ENCODE peak calls at places on chromosome 6, in eight cellular contexts. One of them, this sample, is unnamed.

GRCh38 chr6:30556714-30556963 is 350 bp upstream of the GNL1 start:
- DNase-seq in mammary epithelial cell: peak; percentile 88
- DNase-seq in small intestine: peak; percentile 86
- DNase-seq in IMR-90: no peak
- DNase-seq in neuronal stem cell: no peak
- DNase-seq in fibroblast of lung: no peak
- DNase-seq in naive thymus-derived CD4-positive, alpha-beta T cell: peak; percentile 92
- DNase-seq in effector memory CD4-positive, alpha-beta T cell: peak; percentile 83
- DNase-seq in this sample: peak; percentile 90

GRCh38 chr6:128601060-128601459 is 80.7 kb upstream of the PTPRK start:
- DNase-seq in fibroblast of lung: peak; percentile 50
- DNase-seq in IMR-90: peak; percentile 49
- DNase-seq in mammary epithelial cell: no peak
- DNase-seq in naive thymus-derived CD4-positive, alpha-beta T cell: no peak
- DNase-seq in neuronal stem cell: no peak
- DNase-seq in effector memory CD4-positive, alpha-beta T cell: no peak
- DNase-seq in small intestine: peak; percentile 1
- DNase-seq in this sample: no peak

GRCh38 chr6:37221585-37222124 is 35.9 kb upstream of the TBC1D22B start:
- DNase-seq in neuronal stem cell: no peak
- DNase-seq in naive thymus-derived CD4-positive, alpha-beta T cell: no peak
- DNase-seq in effector memory CD4-positive, alpha-beta T cell: no peak
- DNase-seq in small intestine: no peak
- DNase-seq in fibroblast of lung: no peak
- DNase-seq in mammary epithelial cell: no peak
- DNase-seq in IMR-90: no peak
- DNase-seq in this sample: no peak

GRCh38 chr6:90044833-90045337 is 150.6 kb downstream of the GJA10 start:
- DNase-seq in small intestine: no peak
- DNase-seq in naive thymus-derived CD4-positive, alpha-beta T cell: no peak
- DNase-seq in effector memory CD4-positive, alpha-beta T cell: no peak
- DNase-seq in IMR-90: peak; percentile 88
- DNase-seq in mammary epithelial cell: peak; percentile 54
- DNase-seq in neuronal stem cell: no peak
- DNase-seq in fibroblast of lung: peak; percentile 38
- DNase-seq in this sample: no peak

GRCh38 chr6:84575264-84575663 is 189.1 kb downstream of the TBX18 start:
- DNase-seq in fibroblast of lung: no peak
- DNase-seq in naive thymus-derived CD4-positive, alpha-beta T cell: no peak
- DNase-seq in IMR-90: no peak
- DNase-seq in mammary epithelial cell: peak; percentile 80
- DNase-seq in small intestine: no peak
- DNase-seq in neuronal stem cell: no peak
- DNase-seq in effector memory CD4-positive, alpha-beta T cell: no peak
- DNase-seq in this sample: no peak

GRCh38 chr6:73985891-73986290 is 289.9 kb downstream of the CD109 start:
- DNase-seq in mammary epithelial cell: peak; percentile 45
- DNase-seq in fibroblast of lung: peak; percentile 41
- DNase-seq in effector memory CD4-positive, alpha-beta T cell: no peak
- DNase-seq in naive thymus-derived CD4-positive, alpha-beta T cell: no peak
- DNase-seq in IMR-90: no peak
- DNase-seq in small intestine: no peak
- DNase-seq in neuronal stem cell: no peak
- DNase-seq in this sample: no peak

GRCh38 chr6:37141291-37142046 is 28.5 kb upstream of the PIM1 start:
- DNase-seq in IMR-90: peak; percentile 81
- DNase-seq in naive thymus-derived CD4-positive, alpha-beta T cell: no peak
- DNase-seq in fibroblast of lung: peak; percentile 83
- DNase-seq in neuronal stem cell: peak; percentile 75
- DNase-seq in small intestine: no peak
- DNase-seq in mammary epithelial cell: no peak
- DNase-seq in effector memory CD4-positive, alpha-beta T cell: no peak
- DNase-seq in this sample: no peak

GRCh38 chr6:8731874-8732273 is 296.5 kb upstream of the SLC35B3 start:
- DNase-seq in IMR-90: no peak
- DNase-seq in mammary epithelial cell: no peak
- DNase-seq in naive thymus-derived CD4-positive, alpha-beta T cell: no peak
- DNase-seq in effector memory CD4-positive, alpha-beta T cell: no peak
- DNase-seq in small intestine: no peak
- DNase-seq in neuronal stem cell: no peak
- DNase-seq in fibroblast of lung: no peak
- DNase-seq in this sample: no peak

GRCh38 chr6:144898052-144898689 is 613.0 kb downstream of the UTRN start:
- DNase-seq in IMR-90: peak; percentile 54
- DNase-seq in neuronal stem cell: no peak
- DNase-seq in effector memory CD4-positive, alpha-beta T cell: no peak
- DNase-seq in fibroblast of lung: peak; percentile 26
- DNase-seq in naive thymus-derived CD4-positive, alpha-beta T cell: no peak
- DNase-seq in small intestine: no peak
- DNase-seq in mammary epithelial cell: peak; percentile 80
- DNase-seq in this sample: no peak

GRCh38 chr6:157099912-157100593 is 223.3 kb downstream of the TMEM242 start:
- DNase-seq in neuronal stem cell: no peak
- DNase-seq in IMR-90: no peak
- DNase-seq in mammary epithelial cell: peak; percentile 15
- DNase-seq in fibroblast of lung: no peak
- DNase-seq in effector memory CD4-positive, alpha-beta T cell: no peak
- DNase-seq in naive thymus-derived CD4-positive, alpha-beta T cell: peak; percentile 44
- DNase-seq in small intestine: peak; percentile 36
- DNase-seq in this sample: no peak

GRCh38 chr6:84193140-84193708 is 34.2 kb downstream of the CEP162 start:
- DNase-seq in fibroblast of lung: peak; percentile 56
- DNase-seq in mammary epithelial cell: peak; percentile 79
- DNase-seq in neuronal stem cell: no peak
- DNase-seq in small intestine: peak; percentile 60
- DNase-seq in naive thymus-derived CD4-positive, alpha-beta T cell: no peak
- DNase-seq in effector memory CD4-positive, alpha-beta T cell: no peak
- DNase-seq in IMR-90: peak; percentile 83
- DNase-seq in this sample: no peak

GRCh38 chr6:20137837-20138236 is 74.4 kb downstream of the MBOAT1 start:
- DNase-seq in mammary epithelial cell: no peak
- DNase-seq in neuronal stem cell: no peak
- DNase-seq in fibroblast of lung: no peak
- DNase-seq in small intestine: no peak
- DNase-seq in naive thymus-derived CD4-positive, alpha-beta T cell: no peak
- DNase-seq in IMR-90: peak; percentile 6
- DNase-seq in effector memory CD4-positive, alpha-beta T cell: no peak
- DNase-seq in this sample: no peak

GRCh38 chr6:13260116-13260598 is 68.2 kb downstream of the TBC1D7 start:
- DNase-seq in IMR-90: no peak
- DNase-seq in effector memory CD4-positive, alpha-beta T cell: no peak
- DNase-seq in naive thymus-derived CD4-positive, alpha-beta T cell: no peak
- DNase-seq in small intestine: no peak
- DNase-seq in mammary epithelial cell: no peak
- DNase-seq in neuronal stem cell: no peak
- DNase-seq in fibroblast of lung: no peak
- DNase-seq in this sample: no peak

GRCh38 chr6:154298297-154298696 is 58.3 kb downstream of the IPCEF1 start:
- DNase-seq in fibroblast of lung: peak; percentile 48
- DNase-seq in small intestine: peak; percentile 71
- DNase-seq in mammary epithelial cell: peak; percentile 72
- DNase-seq in IMR-90: peak; percentile 58
- DNase-seq in effector memory CD4-positive, alpha-beta T cell: no peak
- DNase-seq in naive thymus-derived CD4-positive, alpha-beta T cell: no peak
- DNase-seq in neuronal stem cell: no peak
- DNase-seq in this sample: no peak

GRCh38 chr6:168785720-168786511 is 344.9 kb downstream of the SMOC2 start:
- DNase-seq in naive thymus-derived CD4-positive, alpha-beta T cell: no peak
- DNase-seq in neuronal stem cell: no peak
- DNase-seq in small intestine: peak; percentile 10
- DNase-seq in effector memory CD4-positive, alpha-beta T cell: no peak
- DNase-seq in mammary epithelial cell: no peak
- DNase-seq in fibroblast of lung: no peak
- DNase-seq in IMR-90: no peak
- DNase-seq in this sample: no peak
- H3K9me3 ChIP-seq in naive thymus-derived CD4-positive, alpha-beta T cell: no peaks in the 10 kb centered on the region
- H3K9me3 ChIP-seq in neuronal stem cell: no peaks in the 10 kb centered on the region
- H3K9me3 ChIP-seq in small intestine: no peaks in the 10 kb centered on the region
- H3K9me3 ChIP-seq in effector memory CD4-positive, alpha-beta T cell: no peaks in the 10 kb centered on the region
- H3K9me3 ChIP-seq in mammary epithelial cell: peaks cover 17% of the 10 kb centered on the region
- H3K9me3 ChIP-seq in fibroblast of lung: no peaks in the 10 kb centered on the region
- H3K9me3 ChIP-seq in IMR-90: peaks cover 42% of the 10 kb centered on the region
- H3K9me3 ChIP-seq in this sample: no peaks in the 10 kb centered on the region

DNA sequence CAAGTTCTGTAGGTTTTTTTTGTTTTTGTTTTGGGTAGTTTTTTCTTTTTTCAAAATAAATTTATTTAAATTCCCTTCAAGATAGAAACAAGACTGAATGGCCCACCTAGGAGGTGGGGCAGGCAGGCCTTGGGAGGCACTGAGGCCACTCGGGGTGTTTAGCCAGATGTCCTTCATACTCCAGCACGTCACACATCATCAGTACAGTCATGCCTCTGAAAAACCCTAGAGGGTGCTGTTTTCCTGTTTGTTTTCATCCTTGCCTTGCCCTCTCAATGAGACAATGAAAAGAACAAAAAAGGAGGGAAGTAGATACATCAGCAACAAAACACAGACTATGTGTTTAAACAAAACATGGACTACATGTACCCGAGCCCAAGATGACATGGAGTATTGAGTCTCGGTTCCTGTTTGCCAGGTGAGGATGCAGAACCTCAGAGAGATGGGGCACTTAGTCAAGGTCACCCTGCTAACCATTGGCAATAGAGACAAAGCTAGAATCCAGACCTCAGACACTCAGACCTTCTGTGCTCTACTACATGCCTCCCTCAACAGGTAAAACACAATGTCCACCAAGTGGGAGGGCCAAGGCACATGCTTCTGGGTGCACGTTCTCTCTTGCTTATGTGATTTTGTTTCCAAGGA is 26.8 kb upstream of the CLIC5 start:
- DNase-seq in effector memory CD4-positive, alpha-beta T cell: no peak
- DNase-seq in mammary epithelial cell: peak; percentile 48
- DNase-seq in neuronal stem cell: peak; percentile 21
- DNase-seq in small intestine: peak; percentile 79
- DNase-seq in naive thymus-derived CD4-positive, alpha-beta T cell: no peak
- DNase-seq in fibroblast of lung: peak; percentile 54
- DNase-seq in IMR-90: peak; percentile 11
- DNase-seq in this sample: peak; percentile 37
- H3K9me3 ChIP-seq in effector memory CD4-positive, alpha-beta T cell: no peaks in the 10 kb centered on the region
- H3K9me3 ChIP-seq in mammary epithelial cell: no peaks in the 10 kb centered on the region
- H3K9me3 ChIP-seq in neuronal stem cell: no peaks in the 10 kb centered on the region
- H3K9me3 ChIP-seq in small intestine: no peaks in the 10 kb centered on the region
- H3K9me3 ChIP-seq in naive thymus-derived CD4-positive, alpha-beta T cell: no peaks in the 10 kb centered on the region
- H3K9me3 ChIP-seq in fibroblast of lung: no peaks in the 10 kb centered on the region
- H3K9me3 ChIP-seq in IMR-90: no peaks in the 10 kb centered on the region
- H3K9me3 ChIP-seq in this sample: no peaks in the 10 kb centered on the region

GRCh38 chr6:343226-343935 is 48.2 kb upstream of the IRF4 start:
- DNase-seq in effector memory CD4-positive, alpha-beta T cell: no peak
- DNase-seq in naive thymus-derived CD4-positive, alpha-beta T cell: no peak
- DNase-seq in fibroblast of lung: no peak
- DNase-seq in small intestine: no peak
- DNase-seq in IMR-90: no peak
- DNase-seq in mammary epithelial cell: no peak
- DNase-seq in neuronal stem cell: no peak
- DNase-seq in this sample: no peak

GRCh38 chr6:343960-344815 is 47.4 kb upstream of the IRF4 start:
- DNase-seq in small intestine: no peak
- DNase-seq in naive thymus-derived CD4-positive, alpha-beta T cell: no peak
- DNase-seq in mammary epithelial cell: no peak
- DNase-seq in IMR-90: no peak
- DNase-seq in fibroblast of lung: no peak
- DNase-seq in neuronal stem cell: no peak
- DNase-seq in effector memory CD4-positive, alpha-beta T cell: no peak
- DNase-seq in this sample: no peak

GRCh38 chr6:345747-346388 is 45.7 kb upstream of the IRF4 start:
- DNase-seq in naive thymus-derived CD4-positive, alpha-beta T cell: no peak
- DNase-seq in fibroblast of lung: peak; percentile 39
- DNase-seq in mammary epithelial cell: no peak
- DNase-seq in effector memory CD4-positive, alpha-beta T cell: no peak
- DNase-seq in neuronal stem cell: no peak
- DNase-seq in small intestine: no peak
- DNase-seq in IMR-90: peak; percentile 26
- DNase-seq in this sample: no peak

GRCh38 chr6:346389-347030 is 45.0 kb upstream of the IRF4 start:
- DNase-seq in IMR-90: peak; percentile 48
- DNase-seq in effector memory CD4-positive, alpha-beta T cell: no peak
- DNase-seq in mammary epithelial cell: no peak
- DNase-seq in neuronal stem cell: no peak
- DNase-seq in small intestine: no peak
- DNase-seq in fibroblast of lung: peak; percentile 43
- DNase-seq in naive thymus-derived CD4-positive, alpha-beta T cell: no peak
- DNase-seq in this sample: no peak

DNA sequence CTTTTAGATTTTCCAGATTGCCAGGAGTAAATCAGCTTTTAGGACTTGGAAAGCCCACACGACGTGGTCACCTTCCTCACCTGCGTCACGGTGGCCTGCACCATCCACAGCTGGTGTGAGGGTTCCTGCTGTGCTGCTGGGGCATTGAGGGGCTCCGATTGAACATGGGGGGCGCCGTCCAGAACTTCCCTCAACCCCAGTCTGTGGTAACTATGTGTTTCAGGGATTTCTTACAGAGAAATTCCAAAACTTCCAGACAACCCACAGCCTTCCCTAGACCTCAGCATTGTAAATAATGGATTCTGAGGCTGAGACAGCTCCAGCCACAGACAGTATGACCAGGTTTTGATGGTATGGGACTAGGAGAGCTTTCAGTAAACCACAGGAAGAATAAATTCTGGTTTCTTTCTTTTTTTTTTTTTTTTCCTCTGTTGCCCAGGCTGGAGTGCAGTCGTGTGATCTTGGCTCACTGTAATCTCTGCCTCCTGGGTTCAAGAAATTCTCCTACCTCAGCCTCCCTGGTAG is 46.7 kb upstream of the IRF4 start:
- DNase-seq in IMR-90: peak; percentile 53
- DNase-seq in mammary epithelial cell: no peak
- DNase-seq in effector memory CD4-positive, alpha-beta T cell: no peak
- DNase-seq in small intestine: no peak
- DNase-seq in fibroblast of lung: no peak
- DNase-seq in neuronal stem cell: no peak
- DNase-seq in naive thymus-derived CD4-positive, alpha-beta T cell: no peak
- DNase-seq in this sample: no peak
- H3K9me3 ChIP-seq in IMR-90: peaks cover 3% of the 10 kb centered on the region
- H3K9me3 ChIP-seq in mammary epithelial cell: peaks cover 18% of the 10 kb centered on the region
- H3K9me3 ChIP-seq in effector memory CD4-positive, alpha-beta T cell: no peaks in the 10 kb centered on the region
- H3K9me3 ChIP-seq in small intestine: peaks cover 1% of the 10 kb centered on the region
- H3K9me3 ChIP-seq in fibroblast of lung: no peaks in the 10 kb centered on the region
- H3K9me3 ChIP-seq in neuronal stem cell: no peaks in the 10 kb centered on the region
- H3K9me3 ChIP-seq in naive thymus-derived CD4-positive, alpha-beta T cell: no peaks in the 10 kb centered on the region
- H3K9me3 ChIP-seq in this sample: no peaks in the 10 kb centered on the region

DNA sequence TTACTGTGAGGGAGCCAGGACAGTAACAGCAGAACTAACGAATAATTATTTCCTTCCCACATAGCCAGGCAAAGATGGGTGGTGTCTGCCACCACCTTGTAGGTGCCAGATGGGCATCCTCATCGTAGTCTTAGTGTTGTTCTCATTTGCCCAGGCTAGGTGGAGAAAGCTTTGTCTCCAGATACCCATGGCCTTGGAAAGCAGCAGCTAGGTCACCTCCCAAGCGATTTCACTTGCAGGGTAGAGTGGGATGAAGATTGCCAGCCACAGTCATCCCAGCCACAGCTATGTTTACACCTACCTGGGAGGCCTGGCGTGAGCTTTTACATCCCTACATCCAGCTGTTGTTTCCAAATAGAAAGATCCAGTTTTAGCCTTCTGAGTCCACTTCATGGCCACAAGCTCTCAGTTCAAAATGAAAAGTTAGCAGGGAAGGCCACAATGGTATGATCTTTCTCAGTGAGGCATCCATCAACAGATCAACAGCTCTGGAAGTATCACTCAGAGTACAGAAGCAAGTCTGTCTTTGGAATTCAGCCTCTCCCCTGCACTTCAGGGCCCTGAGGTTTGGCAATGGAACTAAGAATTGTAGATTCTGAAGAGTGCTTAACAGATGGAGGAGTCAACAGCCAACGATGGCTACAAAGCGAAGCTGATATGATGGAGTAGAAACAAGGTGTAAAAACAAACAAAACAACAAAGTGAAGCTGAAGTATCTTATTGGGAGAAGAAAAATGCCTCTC is 11.0 kb upstream of the SNRPC start:
- DNase-seq in naive thymus-derived CD4-positive, alpha-beta T cell: no peak
- DNase-seq in fibroblast of lung: no peak
- DNase-seq in effector memory CD4-positive, alpha-beta T cell: no peak
- DNase-seq in mammary epithelial cell: no peak
- DNase-seq in neuronal stem cell: no peak
- DNase-seq in IMR-90: no peak
- DNase-seq in small intestine: no peak
- DNase-seq in this sample: no peak
- H3K9me3 ChIP-seq in naive thymus-derived CD4-positive, alpha-beta T cell: no peaks in the 10 kb centered on the region
- H3K9me3 ChIP-seq in fibroblast of lung: no peaks in the 10 kb centered on the region
- H3K9me3 ChIP-seq in effector memory CD4-positive, alpha-beta T cell: no peaks in the 10 kb centered on the region
- H3K9me3 ChIP-seq in mammary epithelial cell: no peaks in the 10 kb centered on the region
- H3K9me3 ChIP-seq in neuronal stem cell: no peaks in the 10 kb centered on the region
- H3K9me3 ChIP-seq in IMR-90: no peaks in the 10 kb centered on the region
- H3K9me3 ChIP-seq in small intestine: no peaks in the 10 kb centered on the region
- H3K9me3 ChIP-seq in this sample: no peaks in the 10 kb centered on the region